ENCODE peak calls at places on chromosomes 1 and 21, in eight cellular contexts. Y is K562, I is MM.1S, S is fibroblast of lung, B is HCT116, P is H9, R is IMR-90, G is endothelial cell of umbilical vein. O is an unnamed sample. For H3K4me1, the result is how much of the 10 kb centered on the place peaks cover.

GRCh38 chr1:49351744-49352143 is 575.1 kb upstream of the BEND5 start:
- DNase-seq in Y (no peak), I (no peak), S (no peak), B (no peak), P (no peak), R (no peak), G (no peak), O (no peak)

GRCh38 chr1:33387512-33388079 is 43.3 kb downstream of the PHC2 start:
- DNase-seq in Y (no peak), I (no peak), S (peak), B (no peak), P (no peak), R (peak), G (no peak), O (no peak)

GRCh38 chr1:9473032-9473792 is 66.1 kb upstream of the SLC25A33 start:
- DNase-seq in Y (peak), I (no peak), S (peak), B (peak), P (peak), R (peak), G (peak), O (peak)

GRCh38 chr1:156860113-156860638 is 489 bp upstream of the NTRK1 start:
- DNase-seq in Y (peak), I (peak), S (peak), B (peak), P (peak), R (peak), G (peak), O (peak)

GRCh38 chr1:29912413-29912812 is 676.1 kb downstream of the PTPRU start:
- DNase-seq in Y (peak), I (no peak), S (peak), B (peak), P (no peak), R (peak), G (peak), O (no peak)

GRCh38 chr1:13803546-13804239 is 103.7 kb downstream of the PRDM2 start:
- DNase-seq in Y (no peak), I (no peak), S (no peak), B (no peak), P (no peak), R (no peak), G (no peak), O (no peak)

GRCh38 chr1:239558992-239559391 is 172.6 kb downstream of the CHRM3 start:
- DNase-seq in Y (no peak), I (no peak), S (no peak), B (no peak), P (no peak), R (no peak), G (no peak), O (no peak)

GRCh38 chr1:65965112-65965511 is 172.4 kb downstream of the PDE4B start:
- DNase-seq in Y (no peak), I (no peak), S (no peak), B (no peak), P (no peak), R (no peak), G (no peak), O (no peak)

GRCh38 chr21:35511298-35512162 is 462.4 kb upstream of the RUNX1 start:
- DNase-seq in Y (no peak), I (no peak), S (peak), B (no peak), P (no peak), R (peak), G (no peak), O (no peak)

GRCh38 chr1:71154454-71154853 is 73.6 kb upstream of the ZRANB2 start:
- DNase-seq in Y (no peak), I (no peak), S (no peak), B (no peak), P (no peak), R (no peak), G (no peak), O (no peak)

GRCh38 chr1:44436401-44437394 is 31.6 kb downstream of the RNF220 start:
- DNase-seq in Y (no peak), I (no peak), S (no peak), B (no peak), P (no peak), R (no peak), G (no peak), O (no peak)

GRCh38 chr1:7592120-7592798 is 178.8 kb upstream of the VAMP3 start:
- DNase-seq in Y (no peak), I (no peak), S (no peak), B (no peak), P (no peak), R (no peak), G (no peak), O (no peak)

GRCh38 chr1:52631759-52632331 is 1.1 kb upstream of the SHISAL2A start:
- DNase-seq in Y (peak), I (no peak), S (no peak), B (no peak), P (no peak), R (no peak), G (no peak), O (no peak)

GRCh38 chr1:207309775-207310273 is 11.7 kb upstream of the CD55 start:
- DNase-seq in Y (peak), I (no peak), S (peak), B (peak), P (no peak), R (peak), G (peak), O (no peak)

GRCh38 chr1:176557543-176558258 is 94.7 kb downstream of the PAPPA2 start:
- DNase-seq in Y (no peak), I (no peak), S (no peak), B (no peak), P (no peak), R (no peak), G (no peak), O (no peak)

GRCh38 chr1:4117196-4117595 is 217.1 kb upstream of the C1orf174 start:
- DNase-seq in Y (no peak), I (no peak), S (no peak), B (no peak), P (no peak), R (no peak), G (no peak), O (no peak)

GRCh38 chr1:105632342-105633196 is 1423.9 kb upstream of the PRMT6 start:
- DNase-seq in Y (no peak), I (no peak), S (no peak), B (no peak), P (no peak), R (no peak), G (no peak), O (peak)

DNA sequence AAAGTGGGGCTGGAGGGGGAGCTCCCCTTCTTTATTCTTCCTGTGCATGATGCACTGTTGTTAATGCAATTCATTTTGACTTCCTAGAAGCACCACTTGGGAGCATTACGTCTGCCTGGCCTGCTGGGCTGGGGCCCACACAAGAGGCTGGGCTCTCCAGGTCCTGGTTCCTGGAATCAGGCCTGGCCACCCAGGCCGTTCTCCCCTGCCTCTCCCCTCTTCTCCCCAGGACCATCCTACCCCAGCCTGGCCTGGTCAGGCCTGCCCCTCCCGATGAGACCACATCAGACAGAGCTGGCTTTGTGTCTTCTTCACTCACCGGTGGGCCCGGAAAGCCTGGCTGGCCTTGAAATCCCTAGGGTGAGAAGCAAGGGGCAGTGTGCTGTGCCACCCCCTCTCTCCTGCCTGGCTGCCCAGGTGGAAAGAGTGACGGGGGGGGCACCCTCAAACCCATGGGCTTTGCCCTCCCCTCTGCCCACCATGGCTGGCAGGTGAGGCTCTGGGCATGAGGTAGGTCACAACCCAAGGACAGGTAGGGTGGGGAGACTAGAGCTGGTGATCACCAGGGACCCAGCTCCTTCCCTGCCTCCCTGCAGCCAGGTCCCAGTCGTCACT is 20.7 kb upstream of the PEF1 start:
- DNase-seq in Y (no peak), I (no peak), S (no peak), B (no peak), P (no peak), R (no peak), G (no peak), O (no peak)
- H3K9ac ChIP-seq in Y (no peak), I (no peak), S (no peak), B (no peak), P (no peak), R (no peak), G (no peak), O (no peak)

DNA sequence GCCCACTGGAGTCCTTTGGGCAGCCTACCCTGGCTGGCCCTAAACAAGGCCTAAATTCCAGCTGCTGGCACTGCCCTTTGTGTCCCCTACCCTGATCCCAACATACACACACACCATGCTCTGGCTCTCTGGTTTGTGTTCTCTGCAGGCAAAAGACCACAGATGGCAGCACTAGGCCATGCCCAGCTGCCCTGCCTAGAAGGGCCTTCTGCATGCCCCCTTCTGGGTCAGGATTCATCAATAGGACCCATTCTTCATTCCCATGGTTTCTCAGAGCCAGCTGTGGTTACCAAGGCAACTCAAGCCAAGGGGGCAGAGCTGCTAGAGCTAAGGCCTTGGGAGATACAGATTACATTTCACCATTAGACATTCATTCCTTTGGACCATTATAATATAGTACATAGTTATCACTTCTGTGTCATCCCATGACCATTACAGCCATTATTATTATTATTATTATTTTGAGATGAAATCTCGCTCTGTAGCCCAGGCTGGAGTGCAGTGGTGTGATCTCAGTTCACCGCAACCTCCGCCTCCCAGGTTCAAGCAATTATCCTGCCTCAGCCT is 17.5 kb downstream of the ASAP3 start:
- DNase-seq in Y (no peak), I (no peak), S (no peak), B (no peak), P (no peak), R (no peak), G (no peak), O (no peak)
- TF ChIP-seq CTCF in Y (no peak), I (no peak), S (no peak), B (no peak), P (no peak), R (no peak), G (no peak), O (no peak)

DNA sequence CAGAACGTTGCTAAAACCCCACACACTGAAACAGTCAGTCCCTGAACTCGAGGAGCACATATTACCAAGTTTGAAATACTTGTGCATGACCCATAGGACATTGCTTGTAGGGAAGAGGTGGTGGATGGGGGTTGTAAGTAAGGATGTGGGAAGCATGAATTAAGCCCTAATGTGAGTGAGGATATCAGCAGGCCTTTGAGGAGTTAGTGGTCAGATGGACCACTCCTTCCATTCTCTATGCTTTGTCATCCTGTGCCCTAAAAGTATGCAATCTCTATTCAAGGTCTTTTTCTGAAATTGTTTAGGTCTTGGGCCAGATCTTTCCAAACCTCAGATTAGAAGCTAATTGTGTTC is 70.9 kb upstream of the SAMSN1 start:
- DNase-seq in Y (no peak), I (no peak), S (no peak), B (no peak), P (peak), R (no peak), G (no peak), O (no peak)
- H3K4me1 ChIP-seq in Y (under half), I (under half), S (under half), B (under half), P (under half), R (under half), G (under half), O (under half)

GRCh38 chr1:57276916-57277315 is 146.9 kb downstream of the DAB1 start:
- DNase-seq in Y (no peak), I (no peak), S (no peak), B (no peak), P (no peak), R (no peak), G (no peak), O (no peak)
- H3K9ac ChIP-seq in Y (no peak), I (no peak), S (no peak), B (no peak), P (no peak), R (no peak), G (no peak), O (no peak)

O was measured in colonic mucosa.